ENCODE peak calls at places on chromosomes 12 and 14, in six cellular contexts. O is NCI-H524, T is memory B cell, F is fibroblast of the aortic adventitia, J is ovary, X is uterus. A is an unnamed sample.

GRCh38 chr12:131826064-131826928 is 1.9 kb upstream of the MMP17 start:
- DNase-seq in O (no peak), T (no peak), J (no peak), F (no peak), X (no peak), A (no peak)

GRCh38 chr14:102500190-102500661 is 9.3 kb downstream of the ANKRD9 start:
- DNase-seq in X (peak), F (peak), O (no peak), T (no peak), J (no peak), A (peak)

GRCh38 chr14:65604946-65605345 is 192.4 kb downstream of the FUT8 start:
- DNase-seq in T (no peak), J (no peak), X (no peak), F (no peak), O (peak), A (no peak)

GRCh38 chr12:49092086-49092815 is 2.4 kb downstream of the DHH start:
- DNase-seq in O (peak), T (peak), J (peak), X (peak), F (no peak), A (peak)

GRCh38 chr12:76033116-76034001 is 1.8 kb upstream of the PHLDA1 start:
- DNase-seq in O (peak), T (no peak), X (no peak), F (peak), J (no peak), A (no peak)

GRCh38 chr12:51729331-51729730 is 119.2 kb downstream of the FIGNL2 start:
- DNase-seq in T (no peak), O (no peak), J (no peak), F (no peak), X (no peak), A (no peak)

GRCh38 chr12:10154145-10154496 is 17.8 kb downstream of the OLR1 start:
- DNase-seq in F (no peak), X (no peak), O (no peak), T (no peak), J (no peak), A (no peak)

GRCh38 chr14:90305176-90305601 is 26.6 kb downstream of the NRDE2 start:
- DNase-seq in J (no peak), X (no peak), T (no peak), O (no peak), F (no peak), A (no peak)

GRCh38 chr14:105398726-105399440 is 545 bp downstream of the TEX22 start:
- DNase-seq in J (no peak), X (no peak), O (peak), T (peak), F (no peak), A (no peak)

GRCh38 chr14:99596071-99596627 is 7.9 kb downstream of the CCDC85C start:
- DNase-seq in J (no peak), T (no peak), X (no peak), F (no peak), O (no peak), A (no peak)

GRCh38 chr12:96236221-96236822 is 42.1 kb downstream of the ELK3 start:
- DNase-seq in X (peak), J (no peak), F (peak), O (no peak), T (no peak), A (peak)

GRCh38 chr14:80100681-80101080 is 110.6 kb downstream of the DIO2 start:
- DNase-seq in T (no peak), F (no peak), O (no peak), J (no peak), X (no peak), A (no peak)

GRCh38 chr12:111578276-111578970 is 20.7 kb downstream of the ATXN2 start:
- DNase-seq in J (no peak), T (no peak), X (no peak), F (peak), O (no peak), A (no peak)

GRCh38 chr14:72291908-72292688 is 359.9 kb downstream of the RGS6 start:
- DNase-seq in X (no peak), T (peak), F (peak), O (peak), J (no peak), A (no peak)

GRCh38 chr12:52633383-52633782 is 15.0 kb upstream of the KRT73 start:
- DNase-seq in O (no peak), T (no peak), J (no peak), X (no peak), F (no peak), A (no peak)

GRCh38 chr12:47095446-47096236 is 15.9 kb upstream of the AMIGO2 start:
- DNase-seq in X (no peak), O (no peak), F (peak), J (no peak), T (no peak), A (no peak)

GRCh38 chr12:103208006-103208405 is 250.5 kb downstream of the ASCL1 start:
- DNase-seq in X (no peak), J (no peak), F (no peak), T (no peak), O (no peak), A (no peak)

GRCh38 chr12:7645395-7646177 is 20.1 kb downstream of the APOBEC1 start:
- DNase-seq in J (no peak), F (peak), X (no peak), O (peak), T (peak), A (no peak)

GRCh38 chr14:52402812-52403526 is 88.9 kb downstream of the PTGER2 start:
- DNase-seq in O (no peak), X (no peak), T (no peak), J (no peak), F (peak), A (no peak)

GRCh38 chr12:49741882-49742620 is 694 bp downstream of the TMBIM6 start:
- DNase-seq in O (peak), F (peak), T (peak), X (peak), J (peak), A (peak)

GRCh38 chr14:83713736-83714135 is 1816.2 kb upstream of the FLRT2 start:
- DNase-seq in T (no peak), J (no peak), F (no peak), O (no peak), X (no peak), A (no peak)

GRCh38 chr14:50531595-50532501 is 521 bp downstream of the MAP4K5 start:
- DNase-seq in T (peak), F (peak), X (peak), O (peak), J (peak), A (peak)

GRCh38 chr14:96676161-96676560 is 121.0 kb upstream of the VRK1 start:
- DNase-seq in T (no peak), O (no peak), F (peak), X (no peak), J (no peak), A (no peak)

GRCh38 chr14:73591690-73592448 is at the start of gene ACOT4:
- DNase-seq in J (peak), O (peak), X (no peak), T (peak), F (peak), A (peak)

GRCh38 chr12:59131462-59131861 is 211.2 kb upstream of the LRIG3 start:
- DNase-seq in J (no peak), F (no peak), T (no peak), O (no peak), X (no peak), A (no peak)

GRCh38 chr12:70555081-70555480 is 82.1 kb downstream of the PTPRB start:
- DNase-seq in T (no peak), O (no peak), X (no peak), J (no peak), F (no peak), A (no peak)

GRCh38 chr12:75960086-75960910 is 71.3 kb downstream of the PHLDA1 start:
- DNase-seq in F (no peak), X (no peak), J (no peak), T (no peak), O (no peak), A (no peak)

GRCh38 chr14:76812093-76812421 is 625 bp downstream of the ANGEL1 start:
- DNase-seq in O (peak), T (peak), X (no peak), F (no peak), J (no peak), A (no peak)

GRCh38 chr12:108204117-108204516 is 75.0 kb downstream of the WSCD2 start:
- DNase-seq in F (no peak), T (no peak), O (no peak), X (no peak), J (no peak), A (no peak)

GRCh38 chr14:58171090-58171489 is 19.1 kb upstream of the ARMH4 start:
- DNase-seq in T (no peak), X (peak), J (peak), O (peak), F (peak), A (peak)

GRCh38 chr14:51581017-51581881 is 70.5 kb upstream of the FRMD6 start:
- DNase-seq in O (no peak), X (no peak), J (no peak), F (peak), T (no peak), A (no peak)